ENCODE peak calls at places on chromosome 13, in six cellular contexts. V, H, G, R, N and T are unnamed samples.

GRCh38 chr13:50128406-50129048 is 113.3 kb downstream of the KCNRG start:
- DNase-seq in V (no peak), N (peak), H (peak), G (peak), R (no peak), T (no peak)

GRCh38 chr13:41563501-41564001 is 106.2 kb downstream of the RGCC start:
- DNase-seq in H (no peak), G (no peak), R (no peak), N (no peak), V (peak), T (peak)

GRCh38 chr13:47415048-47415447 is 518.2 kb upstream of the HTR2A start:
- DNase-seq in G (no peak), N (no peak), V (no peak), R (no peak), H (no peak), T (peak)

GRCh38 chr13:57633950-57634828 is 2.6 kb downstream of the PCDH17 start:
- DNase-seq in G (no peak), V (no peak), N (peak), R (no peak), H (peak), T (no peak)

GRCh38 chr13:64749301-64749700 is 2480.8 kb downstream of the PCDH9 start:
- DNase-seq in H (no peak), R (no peak), V (no peak), N (no peak), G (no peak), T (no peak)

GRCh38 chr13:100514788-100515409 is 73.7 kb downstream of the GGACT start:
- DNase-seq in H (peak), V (peak), G (peak), R (no peak), N (peak), T (peak)

GRCh38 chr13:32035701-32036100 is 4.1 kb downstream of the FRY start:
- DNase-seq in G (no peak), V (no peak), R (no peak), H (no peak), N (no peak), T (no peak)

GRCh38 chr13:36885901-36886300 is 34.1 kb downstream of the SMAD9 start:
- DNase-seq in R (no peak), G (no peak), H (no peak), V (no peak), N (peak), T (no peak)

GRCh38 chr13:98157188-98157587 is 14.3 kb downstream of the FARP1 start:
- DNase-seq in V (peak), N (no peak), R (no peak), G (no peak), H (no peak), T (no peak)

GRCh38 chr13:97130201-97130600 is 91.9 kb upstream of the MBNL2 start:
- DNase-seq in N (no peak), H (no peak), V (no peak), G (no peak), R (no peak), T (peak)

GRCh38 chr13:30052127-30052526 is 201.7 kb upstream of the UBL3 start:
- DNase-seq in N (peak), G (no peak), H (peak), R (peak), V (no peak), T (no peak)

GRCh38 chr13:36242761-36243160 is 28.4 kb upstream of the SOHLH2 start:
- DNase-seq in G (no peak), V (no peak), R (no peak), N (no peak), H (no peak), T (no peak)

GRCh38 chr13:41809962-41810361 is 150.9 kb downstream of the VWA8 start:
- DNase-seq in V (no peak), H (no peak), R (no peak), G (no peak), N (no peak), T (no peak)

GRCh38 chr13:76004411-76004810 is 368.3 kb downstream of the LMO7 start:
- DNase-seq in N (no peak), V (peak), G (no peak), R (no peak), H (no peak), T (no peak)

GRCh38 chr13:101779147-101779546 is 326.7 kb downstream of the ITGBL1 start:
- DNase-seq in G (no peak), N (no peak), H (no peak), V (no peak), R (no peak), T (no peak)

GRCh38 chr13:67880916-67881315 is 650.8 kb upstream of the PCDH9 start:
- DNase-seq in G (no peak), R (no peak), N (no peak), V (no peak), H (no peak), T (peak)
- H2BK15ac ChIP-seq in G (no peak), R (no peak), N (no peak), V (no peak), H (no peak), T (no peak)

GRCh38 chr13:53160211-53160610 is 131.6 kb downstream of the OLFM4 start:
- DNase-seq in R (no peak), G (no peak), H (no peak), N (peak), V (no peak), T (no peak)
- H3K18ac ChIP-seq in R (no peak), G (peak), H (no peak), N (no peak), V (no peak), T (no peak)

DNA sequence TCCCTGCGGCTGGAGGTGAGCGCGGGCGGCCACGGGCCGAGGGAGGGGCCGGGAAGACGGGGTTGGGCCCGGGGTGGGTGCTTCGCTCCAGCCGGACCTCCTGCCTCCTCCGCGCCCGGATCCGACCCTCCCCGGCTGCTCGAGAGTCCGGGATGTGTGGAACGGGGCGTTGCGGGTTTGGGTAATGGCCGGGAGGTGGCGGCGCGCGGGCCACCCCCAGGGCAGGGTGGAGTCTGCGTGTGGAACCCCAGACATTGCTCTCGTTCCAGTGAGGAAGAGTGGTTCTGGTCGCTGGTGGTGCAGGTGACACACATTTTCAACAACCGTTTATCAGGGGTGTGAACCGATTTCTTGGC is 38.8 kb downstream of the ARHGEF7 start:
- DNase-seq in H (no peak), R (no peak), V (no peak), G (no peak), N (no peak), T (peak)
- H4K8ac ChIP-seq in H (no peak), R (peak), V (peak), G (no peak), N (no peak), T (peak)

GRCh38 chr13:25689539-25689938 is 317.8 kb downstream of the ATP8A2 start:
- DNase-seq in V (no peak), R (no peak), H (no peak), G (no peak), N (no peak), T (no peak)
- H2BK15ac ChIP-seq in V (no peak), R (no peak), H (no peak), G (no peak), N (no peak), T (no peak)

GRCh38 chr13:112688560-112689497 is 1.0 kb upstream of the ATP11A start:
- DNase-seq in V (no peak), H (peak), N (peak), G (no peak), R (no peak), T (peak)
- H3K18ac ChIP-seq in V (peak), H (no peak), N (peak), G (peak), R (peak), T (peak)

GRCh38 chr13:52652980-52653303 is 306 bp downstream of the SUGT1 start:
- DNase-seq in R (no peak), H (no peak), G (no peak), V (no peak), N (no peak), T (no peak)
- H4K8ac ChIP-seq in R (no peak), H (no peak), G (no peak), V (peak), N (no peak), T (peak)

GRCh38 chr13:114016321-114017027 is 42.6 kb upstream of the C13orf46 start:
- DNase-seq in N (no peak), H (no peak), V (no peak), G (no peak), R (no peak), T (no peak)
- H2BK15ac ChIP-seq in N (no peak), H (no peak), V (no peak), G (peak), R (no peak), T (no peak)

GRCh38 chr13:44917589-44918322 is 71.5 kb downstream of the NUFIP1 start:
- DNase-seq in N (peak), G (peak), V (peak), R (peak), H (peak), T (peak)
- H3K18ac ChIP-seq in N (peak), G (no peak), V (peak), R (peak), H (peak), T (peak)